ENCODE peak calls at places on chromosomes 6 and 20, in four cellular contexts. C is IMR-90, X is K562, Q is fibroblast of lung. F is an unnamed sample.

GRCh38 chr6:50921968-50922367 is 103.3 kb downstream of the TFAP2B start:
- DNase-seq in X (no peak), Q (no peak), C (no peak), F (no peak)

GRCh38 chr6:84460491-84460890 is 233.0 kb upstream of the CEP162 start:
- DNase-seq in Q (peak), C (no peak), X (no peak), F (no peak)

GRCh38 chr6:31351734-31352496 is 5.1 kb downstream of the HLA-B start:
- DNase-seq in C (no peak), X (no peak), Q (no peak), F (no peak)

GRCh38 chr6:149028767-149029405 is 282.1 kb downstream of the UST start:
- DNase-seq in X (peak), C (peak), Q (peak), F (no peak)

GRCh38 chr6:24899647-24900325 is 36.0 kb downstream of the RIPOR2 start:
- DNase-seq in Q (peak), X (no peak), C (no peak), F (no peak)

GRCh38 chr6:63674635-63675034 is 39.0 kb downstream of the PHF3 start:
- DNase-seq in X (no peak), C (no peak), Q (no peak), F (no peak)

GRCh38 chr6:166626177-166627038 is 643 bp downstream of the RPS6KA2 start:
- DNase-seq in Q (peak), C (peak), X (no peak), F (peak)

GRCh38 chr20:46875059-46875458 is 19.6 kb upstream of the EYA2 start:
- DNase-seq in X (no peak), Q (no peak), C (no peak), F (no peak)

GRCh38 chr6:38588631-38589366 is 50.9 kb downstream of the BTBD9 start:
- DNase-seq in X (no peak), Q (peak), C (peak), F (no peak)

GRCh38 chr6:112413805-112414204 is 66.7 kb downstream of the RFPL4B start:
- DNase-seq in X (no peak), C (no peak), Q (no peak), F (no peak)

GRCh38 chr6:136607204-136607931 is 57.1 kb upstream of the MAP7 start:
- DNase-seq in C (peak), X (no peak), Q (peak), F (no peak)

GRCh38 chr6:93859964-93860363 is 440.6 kb upstream of the EPHA7 start:
- DNase-seq in Q (no peak), C (no peak), X (no peak), F (no peak)

GRCh38 chr6:102039450-102039849 is 645.9 kb downstream of the GRIK2 start:
- DNase-seq in Q (no peak), X (no peak), C (no peak), F (no peak)

GRCh38 chr6:138161434-138162103 is at the start of gene ARFGEF3:
- DNase-seq in X (peak), C (peak), Q (peak), F (peak)

GRCh38 chr6:4612636-4613171 is 163.5 kb upstream of the CDYL start:
- DNase-seq in X (peak), Q (no peak), C (peak), F (no peak)

GRCh38 chr6:31969712-31970603 is 2.0 kb downstream of the DXO start:
- DNase-seq in Q (peak), C (peak), X (peak), F (no peak)

GRCh38 chr6:164108869-164109769 is 694.6 kb downstream of the QKI start:
- DNase-seq in Q (peak), C (no peak), X (no peak), F (peak)
- H3K4me3 ChIP-seq in Q (no peak), C (no peak), X (no peak), F (peak)

GRCh38 chr6:55772730-55773129 is 102.7 kb downstream of the BMP5 start:
- DNase-seq in Q (no peak), X (no peak), C (no peak), F (no peak)
- H3K27ac ChIP-seq in Q (no peak), X (no peak), C (no peak), F (no peak)

GRCh38 chr6:168437751-168438150 is 3.2 kb upstream of the SMOC2 start:
- DNase-seq in C (no peak), X (no peak), Q (no peak), F (no peak)

GRCh38 chr6:168442646-168443045 is 1.7 kb downstream of the SMOC2 start:
- DNase-seq in C (no peak), Q (no peak), X (no peak), F (no peak)

GRCh38 chr6:168439791-168440491 is 1.0 kb upstream of the SMOC2 start:
- DNase-seq in Q (no peak), X (no peak), C (no peak), F (no peak)

GRCh38 chr6:168440520-168441433 is at the start of gene SMOC2:
- DNase-seq in Q (no peak), X (no peak), C (no peak), F (peak)

GRCh38 chr6:168441434-168442391 is 729 bp downstream of the SMOC2 start:
- DNase-seq in Q (no peak), X (no peak), C (no peak), F (peak)
- H3K4me3 ChIP-seq in Q (no peak), X (no peak), C (no peak), F (peak)

DNA sequence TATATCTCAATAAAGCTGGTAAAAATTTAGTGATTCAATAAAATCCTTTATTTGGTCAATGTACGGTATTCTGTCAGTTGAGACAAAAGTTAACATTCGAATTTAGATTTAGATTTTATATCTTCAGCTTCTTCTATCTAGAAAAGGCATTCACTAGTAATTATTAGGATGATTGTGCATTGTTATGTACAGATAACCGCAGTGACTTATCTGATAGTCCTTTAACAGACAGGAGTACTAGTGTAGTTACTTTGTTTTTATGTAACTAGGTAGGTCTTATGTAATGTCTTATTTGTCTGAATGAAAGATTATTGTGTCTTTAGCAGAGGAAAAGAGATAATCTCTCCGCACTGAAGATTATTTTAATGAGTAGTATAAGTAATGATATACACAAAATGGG is 31.3 kb downstream of the TRIM27 start:
- DNase-seq in C (no peak), Q (no peak), X (no peak), F (no peak)
- H3K27ac ChIP-seq in C (no peak), Q (no peak), X (peak), F (no peak)

GRCh38 chr6:15452182-15452941 is 206.5 kb downstream of the JARID2 start:
- DNase-seq in X (no peak), Q (no peak), C (no peak), F (no peak)
- H3K4me3 ChIP-seq in X (no peak), Q (no peak), C (no peak), F (no peak)

GRCh38 chr6:160428818-160429744 is 80.9 kb downstream of the SLC22A3 start:
- DNase-seq in Q (no peak), X (no peak), C (no peak), F (peak)
- H3K27ac ChIP-seq in Q (no peak), X (no peak), C (no peak), F (no peak)

GRCh38 chr6:89375902-89376301 is 23.4 kb upstream of the UBE2J1 start:
- DNase-seq in X (no peak), C (no peak), Q (no peak), F (no peak)
- H3K4me3 ChIP-seq in X (no peak), C (no peak), Q (no peak), F (no peak)

GRCh38 chr6:35298625-35299140 is 1.1 kb downstream of the DEF6 start:
- DNase-seq in X (peak), Q (no peak), C (no peak), F (no peak)
- H3K27ac ChIP-seq in X (peak), Q (no peak), C (no peak), F (no peak)